ENCODE peak calls at places on chromosomes 2 and 18, in four cellular contexts. C, E, R and J are unnamed samples.

GRCh38 chr2:162475661-162476060 is 131.7 kb downstream of the GCA start:
- DNase-seq in C (no peak), E (no peak), R (no peak), J (no peak)

GRCh38 chr2:135096665-135097446 is 44.8 kb downstream of the RAB3GAP1 start:
- DNase-seq in C (no peak), E (no peak), R (no peak), J (no peak)

GRCh38 chr2:74741651-74742050 is 87.6 kb downstream of the SEMA4F start:
- DNase-seq in C (no peak), E (no peak), R (no peak), J (no peak)

GRCh38 chr2:171436307-171436706 is 2.3 kb downstream of the DCAF17 start:
- DNase-seq in C (no peak), E (no peak), R (no peak), J (no peak)

GRCh38 chr2:106223347-106223746 is 29.2 kb upstream of the UXS1 start:
- DNase-seq in C (no peak), E (no peak), R (no peak), J (no peak)

GRCh38 chr2:191869178-191869577 is 22.3 kb upstream of the CAVIN2 start:
- DNase-seq in C (no peak), E (peak; percentile 18), R (peak; percentile 7), J (peak; percentile 67)

GRCh38 chr2:39241588-39241987 is 2.2 kb downstream of the CDKL4 start:
- DNase-seq in C (no peak), E (no peak), R (no peak), J (no peak)

GRCh38 chr2:73258913-73259215 is 24.8 kb downstream of the CCT7 start:
- DNase-seq in C (no peak), E (no peak), R (no peak), J (no peak)

GRCh38 chr2:85945576-85945975 is 56.8 kb upstream of the ST3GAL5 start:
- DNase-seq in C (no peak), E (no peak), R (no peak), J (no peak)

DNA sequence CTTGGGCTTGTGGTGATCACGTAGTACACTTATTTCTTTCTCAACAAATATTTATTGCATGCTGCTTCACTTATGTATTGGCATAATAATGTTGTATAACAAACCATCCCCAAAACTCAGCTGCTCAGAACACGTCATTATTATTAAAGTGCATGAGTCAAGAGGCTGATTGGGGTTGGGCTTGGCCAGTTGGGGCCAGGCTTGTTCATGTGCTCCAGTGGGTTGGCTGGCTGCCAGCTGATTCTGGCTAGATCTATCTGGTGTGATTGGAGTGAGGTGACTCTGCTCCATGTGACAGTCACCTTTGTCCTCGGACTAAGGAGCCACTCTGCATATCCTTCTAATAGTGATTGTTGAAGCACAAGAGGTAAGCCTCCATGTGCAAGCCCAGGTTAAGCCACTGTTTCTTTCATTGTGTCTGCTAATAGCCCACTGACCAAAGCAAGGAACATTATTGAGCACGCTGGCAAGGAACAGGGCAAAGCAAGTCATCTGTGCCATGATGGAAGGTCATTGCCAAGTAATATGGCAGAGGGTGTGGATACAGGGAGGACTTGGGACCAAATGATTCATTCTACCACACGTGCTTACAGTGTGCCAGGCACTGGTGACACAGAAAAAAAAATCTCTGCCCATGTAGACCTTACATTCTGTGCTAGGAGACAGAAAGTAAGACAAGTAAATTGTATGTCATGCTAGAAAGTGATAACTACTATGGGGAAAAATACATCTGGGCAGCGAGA is 63.3 kb upstream of the TMEM182 start:
- DNase-seq in C (no peak), E (peak; percentile 33), R (no peak), J (no peak)
- TF ChIP-seq POLR2AphosphoS2 in C (no peak), E (no peak), R (no peak), J (no peak)

GRCh38 chr18:74745658-74746403 is 148.2 kb downstream of the ZNF407 start:
- DNase-seq in C (peak; percentile 6), E (peak; percentile 7), R (no peak), J (peak; percentile 15)
- TF ChIP-seq POLR2AphosphoS2 in C (no peak), E (no peak), R (no peak), J (no peak)

DNA sequence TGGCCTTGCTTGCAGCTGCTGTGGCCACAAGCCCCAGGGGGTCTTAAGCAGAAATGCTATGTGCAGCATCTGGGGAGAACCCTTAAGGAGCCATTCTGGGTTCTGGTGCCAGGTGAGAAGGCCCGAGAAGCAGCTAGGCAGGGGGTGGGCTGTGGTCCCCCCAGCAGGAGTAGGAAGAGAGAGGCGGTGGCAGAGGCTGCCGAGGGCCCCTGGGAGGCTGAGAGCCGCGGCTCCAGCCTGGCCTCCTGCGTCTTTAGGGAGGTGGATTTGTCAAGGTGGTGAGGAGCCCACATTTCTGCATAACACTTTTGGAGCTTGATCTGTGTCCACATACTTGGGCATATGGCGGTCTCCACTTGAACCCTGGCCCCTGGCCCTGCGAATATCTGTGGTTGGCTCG is 196.5 kb downstream of the TWIST2 start:
- DNase-seq in C (no peak), E (no peak), R (no peak), J (no peak)
- TF ChIP-seq POLR2AphosphoS2 in C (no peak), E (no peak), R (no peak), J (no peak)

GRCh38 chr2:7785700-7786099 is 868.5 kb downstream of the RNF144A start:
- DNase-seq in C (no peak), E (no peak), R (no peak), J (no peak)
- TF ChIP-seq POLR2AphosphoS2 in C (no peak), E (no peak), R (no peak), J (no peak)

GRCh38 chr18:29596959-29597358 is 1420.0 kb upstream of the CDH2 start:
- DNase-seq in C (no peak), E (no peak), R (no peak), J (no peak)
- TF ChIP-seq POLR2AphosphoS2 in C (no peak), E (no peak), R (no peak), J (no peak)

DNA sequence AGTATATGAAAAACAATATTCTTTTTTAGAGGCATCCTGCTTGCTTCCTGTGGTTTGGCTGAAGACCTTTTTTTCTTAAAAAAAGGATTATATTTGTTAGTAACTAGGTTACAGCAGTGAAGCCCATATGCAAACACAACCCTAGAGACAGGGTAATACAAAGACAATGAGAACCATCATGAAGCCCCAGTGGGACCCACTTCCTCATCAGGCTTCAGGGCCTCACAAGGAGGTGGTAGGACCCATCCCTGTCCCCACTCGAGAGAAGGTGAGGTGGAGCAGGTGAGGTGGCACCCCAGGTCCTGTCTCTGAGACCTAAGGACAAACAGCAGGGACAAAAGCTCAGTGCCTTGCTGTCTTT is 80.3 kb downstream of the EDAR start:
- DNase-seq in C (no peak), E (no peak), R (no peak), J (no peak)
- TF ChIP-seq POLR2AphosphoS2 in C (no peak), E (no peak), R (no peak), J (no peak)

DNA sequence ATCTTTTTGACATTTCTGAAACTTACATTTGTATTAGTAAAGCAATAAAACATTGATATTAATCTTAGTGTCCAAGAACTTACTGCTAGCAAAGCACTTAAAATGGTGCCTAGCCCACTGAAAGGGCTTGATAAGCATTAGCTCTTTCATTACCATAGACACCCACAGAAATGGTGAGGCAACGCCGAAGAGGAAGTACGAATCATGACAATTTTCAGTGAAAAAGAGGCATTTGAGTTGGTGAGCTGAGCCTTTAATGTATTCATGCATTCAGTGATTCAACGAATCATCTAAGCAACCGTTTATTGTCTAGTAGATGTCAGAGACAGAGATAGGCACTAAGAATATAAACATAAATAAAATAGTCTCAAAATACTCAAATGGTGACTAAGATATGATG is 101.1 kb downstream of the PIGN start:
- DNase-seq in C (no peak), E (no peak), R (no peak), J (no peak)
- TF ChIP-seq POLR2AphosphoS2 in C (no peak), E (no peak), R (no peak), J (no peak)

DNA sequence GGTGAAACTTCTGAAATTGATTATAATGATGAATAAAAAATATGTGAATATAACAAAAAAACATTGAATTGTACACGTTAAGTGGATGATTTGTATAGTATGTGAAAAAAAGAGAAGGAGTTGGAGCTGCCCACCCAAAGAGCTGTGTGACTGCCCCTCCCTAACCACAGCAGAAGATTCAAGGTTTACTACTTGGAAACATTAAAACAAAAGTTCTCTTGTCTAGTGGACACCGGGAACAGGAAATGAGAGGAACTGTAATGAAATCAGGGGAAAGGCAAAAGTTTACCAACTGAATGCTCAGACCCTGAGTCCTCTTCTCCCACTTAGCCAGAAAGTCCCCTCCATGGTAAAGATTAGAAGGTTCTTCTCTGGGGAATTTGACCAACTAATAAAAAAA is 13.1 kb downstream of the COLEC12 start:
- DNase-seq in C (no peak), E (no peak), R (no peak), J (peak; percentile 44)
- TF ChIP-seq POLR2AphosphoS2 in C (no peak), E (no peak), R (no peak), J (no peak)

DNA sequence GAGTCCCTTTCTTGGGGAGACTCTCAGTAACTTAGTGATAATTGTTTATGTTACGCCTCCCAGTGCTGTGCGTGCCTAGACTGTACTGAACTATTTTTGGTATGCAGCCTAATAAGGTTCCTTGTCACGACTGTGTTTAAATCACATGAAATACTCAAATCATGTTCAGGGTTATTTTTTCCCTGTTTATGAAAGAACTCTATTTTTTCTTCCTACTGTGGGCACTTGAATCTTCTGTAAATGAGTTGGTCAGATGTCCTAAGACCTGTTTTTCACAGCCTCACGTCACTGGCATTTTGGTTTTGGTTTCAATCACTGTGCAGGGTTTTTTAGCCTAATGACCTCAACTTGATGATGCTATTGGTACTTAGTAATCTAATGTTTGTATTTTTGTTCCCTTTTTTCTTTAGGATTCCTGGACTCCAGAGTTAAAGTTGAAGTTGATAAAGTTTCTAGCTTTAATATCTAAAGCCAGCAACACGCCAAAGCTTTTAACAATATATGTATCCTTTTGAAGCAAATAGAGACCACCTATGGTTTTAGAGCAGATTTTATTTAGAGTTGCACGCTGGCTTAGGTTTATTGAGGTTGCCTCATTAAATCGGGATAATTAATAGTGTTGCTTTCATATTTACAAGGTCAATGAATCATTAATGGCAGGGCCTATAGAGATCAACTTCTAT is 24.0 kb downstream of the ARMC9 start:
- DNase-seq in C (no peak), E (no peak), R (peak; percentile 72), J (no peak)
- TF ChIP-seq POLR2AphosphoS2 in C (no peak), E (no peak), R (no peak), J (no peak)